ENCODE peak calls at places on chromosomes 16 and 17, in nine cellular contexts. One of them, this sample, is unnamed.

GRCh38 chr16:74190292-74190691 is 106.3 kb upstream of the PSMD7 start:
- DNase-seq in CD8-positive, alpha-beta T cell: no peak
- DNase-seq in body of pancreas: no peak
- DNase-seq in neural progenitor cell: no peak
- DNase-seq in uterus: no peak
- DNase-seq in heart right ventricle: no peak
- DNase-seq in psoas muscle: no peak
- DNase-seq in vagina: no peak
- DNase-seq in NT2/D1: no peak
- DNase-seq in this sample: no peak

GRCh38 chr16:57846078-57846697 is 43.9 kb upstream of the KIFC3 start:
- DNase-seq in NT2/D1: peak; percentile 90
- DNase-seq in body of pancreas: peak; percentile 62
- DNase-seq in heart right ventricle: no peak
- DNase-seq in uterus: no peak
- DNase-seq in psoas muscle: no peak
- DNase-seq in neural progenitor cell: peak; percentile 76
- DNase-seq in CD8-positive, alpha-beta T cell: no peak
- DNase-seq in vagina: no peak
- DNase-seq in this sample: no peak

GRCh38 chr16:84421938-84422220 is 53.5 kb downstream of the ATP2C2 start:
- DNase-seq in uterus: no peak
- DNase-seq in psoas muscle: no peak
- DNase-seq in vagina: no peak
- DNase-seq in NT2/D1: no peak
- DNase-seq in CD8-positive, alpha-beta T cell: no peak
- DNase-seq in heart right ventricle: no peak
- DNase-seq in body of pancreas: no peak
- DNase-seq in neural progenitor cell: no peak
- DNase-seq in this sample: no peak

GRCh38 chr16:21710938-21711337 is 47.2 kb downstream of the OTOA start:
- DNase-seq in NT2/D1: no peak
- DNase-seq in uterus: no peak
- DNase-seq in CD8-positive, alpha-beta T cell: no peak
- DNase-seq in body of pancreas: no peak
- DNase-seq in neural progenitor cell: no peak
- DNase-seq in psoas muscle: no peak
- DNase-seq in heart right ventricle: no peak
- DNase-seq in vagina: no peak
- DNase-seq in this sample: no peak

GRCh38 chr17:63002625-63003024 is 36.6 kb downstream of the TANC2 start:
- DNase-seq in CD8-positive, alpha-beta T cell: no peak
- DNase-seq in neural progenitor cell: no peak
- DNase-seq in psoas muscle: no peak
- DNase-seq in body of pancreas: no peak
- DNase-seq in vagina: no peak
- DNase-seq in heart right ventricle: no peak
- DNase-seq in uterus: no peak
- DNase-seq in NT2/D1: no peak
- DNase-seq in this sample: no peak

GRCh38 chr17:16352303-16352837 is 899 bp downstream of the CENPV start:
- DNase-seq in heart right ventricle: no peak
- DNase-seq in CD8-positive, alpha-beta T cell: peak; percentile 25
- DNase-seq in body of pancreas: peak; percentile 54
- DNase-seq in psoas muscle: peak; percentile 39
- DNase-seq in uterus: peak; percentile 31
- DNase-seq in NT2/D1: no peak
- DNase-seq in vagina: no peak
- DNase-seq in neural progenitor cell: peak; percentile 90
- DNase-seq in this sample: no peak

GRCh38 chr16:14399397-14400284 is 230.4 kb downstream of the PARN start:
- DNase-seq in heart right ventricle: peak; percentile 29
- DNase-seq in NT2/D1: no peak
- DNase-seq in CD8-positive, alpha-beta T cell: no peak
- DNase-seq in vagina: no peak
- DNase-seq in neural progenitor cell: peak; percentile 24
- DNase-seq in psoas muscle: peak; percentile 82
- DNase-seq in body of pancreas: no peak
- DNase-seq in uterus: no peak
- DNase-seq in this sample: peak; percentile 29

GRCh38 chr16:79632289-79632688 is 31.8 kb upstream of the MAF start:
- DNase-seq in uterus: no peak
- DNase-seq in heart right ventricle: no peak
- DNase-seq in NT2/D1: no peak
- DNase-seq in CD8-positive, alpha-beta T cell: no peak
- DNase-seq in neural progenitor cell: no peak
- DNase-seq in body of pancreas: no peak
- DNase-seq in vagina: no peak
- DNase-seq in psoas muscle: no peak
- DNase-seq in this sample: no peak

GRCh38 chr16:80570106-80570478 is 29.3 kb downstream of the DYNLRB2 start:
- DNase-seq in CD8-positive, alpha-beta T cell: no peak
- DNase-seq in psoas muscle: no peak
- DNase-seq in vagina: no peak
- DNase-seq in body of pancreas: no peak
- DNase-seq in uterus: no peak
- DNase-seq in heart right ventricle: no peak
- DNase-seq in NT2/D1: no peak
- DNase-seq in neural progenitor cell: no peak
- DNase-seq in this sample: no peak

GRCh38 chr17:80779961-80780380 is 211.7 kb upstream of the CHMP6 start:
- DNase-seq in psoas muscle: no peak
- DNase-seq in body of pancreas: no peak
- DNase-seq in vagina: no peak
- DNase-seq in CD8-positive, alpha-beta T cell: no peak
- DNase-seq in heart right ventricle: no peak
- DNase-seq in neural progenitor cell: no peak
- DNase-seq in uterus: peak; percentile 79
- DNase-seq in NT2/D1: no peak
- DNase-seq in this sample: no peak

GRCh38 chr17:77364381-77364911 is 223.7 kb downstream of the SEC14L1 start:
- DNase-seq in heart right ventricle: no peak
- DNase-seq in psoas muscle: peak; percentile 43
- DNase-seq in vagina: no peak
- DNase-seq in CD8-positive, alpha-beta T cell: no peak
- DNase-seq in uterus: no peak
- DNase-seq in body of pancreas: no peak
- DNase-seq in NT2/D1: no peak
- DNase-seq in neural progenitor cell: no peak
- DNase-seq in this sample: no peak

GRCh38 chr17:77364941-77365583 is 224.3 kb downstream of the SEC14L1 start:
- DNase-seq in heart right ventricle: no peak
- DNase-seq in NT2/D1: no peak
- DNase-seq in neural progenitor cell: no peak
- DNase-seq in CD8-positive, alpha-beta T cell: no peak
- DNase-seq in vagina: no peak
- DNase-seq in psoas muscle: no peak
- DNase-seq in uterus: no peak
- DNase-seq in body of pancreas: no peak
- DNase-seq in this sample: no peak

GRCh38 chr17:77358801-77359716 is 218.3 kb downstream of the SEC14L1 start:
- DNase-seq in vagina: no peak
- DNase-seq in heart right ventricle: no peak
- DNase-seq in psoas muscle: no peak
- DNase-seq in NT2/D1: no peak
- DNase-seq in uterus: peak; percentile 10
- DNase-seq in neural progenitor cell: no peak
- DNase-seq in CD8-positive, alpha-beta T cell: no peak
- DNase-seq in body of pancreas: no peak
- DNase-seq in this sample: peak; percentile 33

GRCh38 chr17:77363821-77364361 is 223.1 kb downstream of the SEC14L1 start:
- DNase-seq in neural progenitor cell: no peak
- DNase-seq in vagina: no peak
- DNase-seq in psoas muscle: peak; percentile 69
- DNase-seq in heart right ventricle: no peak
- DNase-seq in NT2/D1: no peak
- DNase-seq in uterus: peak; percentile 75
- DNase-seq in body of pancreas: peak; percentile 55
- DNase-seq in CD8-positive, alpha-beta T cell: peak; percentile 55
- DNase-seq in this sample: peak; percentile 63

GRCh38 chr17:77361986-77362620 is 221.3 kb downstream of the SEC14L1 start:
- DNase-seq in vagina: no peak
- DNase-seq in uterus: no peak
- DNase-seq in psoas muscle: no peak
- DNase-seq in heart right ventricle: no peak
- DNase-seq in neural progenitor cell: no peak
- DNase-seq in NT2/D1: no peak
- DNase-seq in body of pancreas: no peak
- DNase-seq in CD8-positive, alpha-beta T cell: no peak
- DNase-seq in this sample: no peak
- H3K4me1 ChIP-seq in vagina: peaks cover 55% of the 10 kb centered on the region
- H3K4me1 ChIP-seq in uterus: peaks cover 18% of the 10 kb centered on the region
- H3K4me1 ChIP-seq in psoas muscle: peaks cover 44% of the 10 kb centered on the region
- H3K4me1 ChIP-seq in heart right ventricle: peaks cover 50% of the 10 kb centered on the region
- H3K4me1 ChIP-seq in neural progenitor cell: peaks cover 14% of the 10 kb centered on the region
- H3K4me1 ChIP-seq in NT2/D1: peaks cover 23% of the 10 kb centered on the region
- H3K4me1 ChIP-seq in body of pancreas: peaks cover 37% of the 10 kb centered on the region
- H3K4me1 ChIP-seq in CD8-positive, alpha-beta T cell: peaks cover 50% of the 10 kb centered on the region
- H3K4me1 ChIP-seq in this sample: peaks cover 28% of the 10 kb centered on the region

DNA sequence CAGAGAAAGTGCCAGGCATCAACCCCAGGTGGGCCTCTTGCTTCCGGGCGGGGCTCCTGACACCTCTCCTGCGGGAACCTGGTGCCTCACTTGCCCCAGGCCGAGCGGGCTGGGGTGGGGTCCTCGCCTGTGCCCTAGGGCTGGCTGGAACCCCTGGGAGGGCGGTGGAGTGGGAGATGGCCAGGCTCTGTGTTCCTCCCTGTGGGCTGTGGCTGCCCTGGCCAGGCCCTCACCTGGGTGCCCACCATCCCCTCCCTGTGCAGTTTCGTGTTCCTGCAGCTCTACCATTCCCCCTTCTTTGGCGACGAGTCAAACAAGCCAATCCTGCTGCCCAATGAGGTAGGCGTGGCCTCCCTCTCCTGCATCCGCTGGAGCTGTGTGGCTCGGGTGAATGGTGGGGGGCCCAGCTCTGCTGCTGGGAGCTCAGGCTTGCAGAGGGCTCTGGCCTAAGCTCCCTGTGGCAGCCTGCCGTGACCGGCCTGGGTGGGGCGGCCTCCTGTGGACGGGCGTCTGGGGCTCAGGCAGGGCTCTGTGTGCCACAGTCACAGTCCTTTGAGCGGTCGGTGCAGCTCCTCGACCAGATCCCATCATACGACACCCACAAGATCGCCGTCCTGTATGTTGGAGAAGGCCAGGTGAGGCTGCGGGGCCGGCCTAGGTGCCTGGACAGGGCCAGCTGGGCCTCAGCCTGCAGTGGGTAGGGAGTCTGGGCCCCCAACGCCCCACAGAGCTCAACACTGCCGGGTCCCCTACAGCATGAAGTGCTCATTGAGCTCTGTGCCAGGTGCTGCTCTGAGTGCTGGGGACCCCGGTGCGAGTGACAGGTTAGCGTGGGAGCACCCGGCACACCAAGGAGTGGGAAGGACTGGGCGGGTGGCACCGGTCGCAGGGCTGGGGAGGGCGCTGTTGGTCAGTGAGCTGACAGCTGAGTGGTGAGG is 37.2 kb downstream of the TSC2 start:
- DNase-seq in vagina: no peak
- DNase-seq in uterus: no peak
- DNase-seq in psoas muscle: no peak
- DNase-seq in body of pancreas: no peak
- DNase-seq in heart right ventricle: no peak
- DNase-seq in NT2/D1: no peak
- DNase-seq in neural progenitor cell: no peak
- DNase-seq in CD8-positive, alpha-beta T cell: no peak
- DNase-seq in this sample: no peak
- H3K9me3 ChIP-seq in vagina: no peaks in the 10 kb centered on the region
- H3K9me3 ChIP-seq in uterus: no peaks in the 10 kb centered on the region
- H3K9me3 ChIP-seq in psoas muscle: no peaks in the 10 kb centered on the region
- H3K9me3 ChIP-seq in body of pancreas: no peaks in the 10 kb centered on the region
- H3K9me3 ChIP-seq in heart right ventricle: no peaks in the 10 kb centered on the region
- H3K9me3 ChIP-seq in NT2/D1: no peaks in the 10 kb centered on the region
- H3K9me3 ChIP-seq in neural progenitor cell: no peaks in the 10 kb centered on the region
- H3K9me3 ChIP-seq in CD8-positive, alpha-beta T cell: no peaks in the 10 kb centered on the region
- H3K9me3 ChIP-seq in this sample: no peaks in the 10 kb centered on the region

GRCh38 chr16:83117810-83118209 is 491.0 kb downstream of the CDH13 start:
- DNase-seq in uterus: no peak
- DNase-seq in psoas muscle: no peak
- DNase-seq in vagina: no peak
- DNase-seq in neural progenitor cell: no peak
- DNase-seq in body of pancreas: no peak
- DNase-seq in CD8-positive, alpha-beta T cell: no peak
- DNase-seq in NT2/D1: no peak
- DNase-seq in heart right ventricle: no peak
- DNase-seq in this sample: no peak
- H3K4me1 ChIP-seq in uterus: no peaks in the 10 kb centered on the region
- H3K4me1 ChIP-seq in psoas muscle: peaks cover 38% of the 10 kb centered on the region
- H3K4me1 ChIP-seq in vagina: no peaks in the 10 kb centered on the region
- H3K4me1 ChIP-seq in neural progenitor cell: no peaks in the 10 kb centered on the region
- H3K4me1 ChIP-seq in body of pancreas: no peaks in the 10 kb centered on the region
- H3K4me1 ChIP-seq in CD8-positive, alpha-beta T cell: no peaks in the 10 kb centered on the region
- H3K4me1 ChIP-seq in NT2/D1: peaks cover 3% of the 10 kb centered on the region
- H3K4me1 ChIP-seq in heart right ventricle: no peaks in the 10 kb centered on the region
- H3K4me1 ChIP-seq in this sample: no peaks in the 10 kb centered on the region

GRCh38 chr17:35903451-35903850 is 23.3 kb upstream of the CCL5 start:
- DNase-seq in heart right ventricle: no peak
- DNase-seq in uterus: no peak
- DNase-seq in psoas muscle: no peak
- DNase-seq in body of pancreas: no peak
- DNase-seq in neural progenitor cell: no peak
- DNase-seq in vagina: no peak
- DNase-seq in NT2/D1: no peak
- DNase-seq in CD8-positive, alpha-beta T cell: no peak
- DNase-seq in this sample: no peak

GRCh38 chr17:35909408-35909807 is 21.2 kb downstream of the RDM1 start:
- DNase-seq in CD8-positive, alpha-beta T cell: no peak
- DNase-seq in NT2/D1: no peak
- DNase-seq in heart right ventricle: no peak
- DNase-seq in vagina: no peak
- DNase-seq in uterus: no peak
- DNase-seq in body of pancreas: no peak
- DNase-seq in psoas muscle: no peak
- DNase-seq in neural progenitor cell: no peak
- DNase-seq in this sample: no peak

GRCh38 chr17:35907266-35907637 is 23.3 kb downstream of the RDM1 start:
- DNase-seq in neural progenitor cell: no peak
- DNase-seq in body of pancreas: no peak
- DNase-seq in vagina: no peak
- DNase-seq in CD8-positive, alpha-beta T cell: no peak
- DNase-seq in uterus: no peak
- DNase-seq in heart right ventricle: no peak
- DNase-seq in NT2/D1: no peak
- DNase-seq in psoas muscle: no peak
- DNase-seq in this sample: no peak

GRCh38 chr17:35906559-35907265 is 23.9 kb downstream of the RDM1 start:
- DNase-seq in heart right ventricle: no peak
- DNase-seq in body of pancreas: no peak
- DNase-seq in uterus: no peak
- DNase-seq in NT2/D1: no peak
- DNase-seq in vagina: no peak
- DNase-seq in psoas muscle: no peak
- DNase-seq in neural progenitor cell: no peak
- DNase-seq in CD8-positive, alpha-beta T cell: no peak
- DNase-seq in this sample: no peak

DNA sequence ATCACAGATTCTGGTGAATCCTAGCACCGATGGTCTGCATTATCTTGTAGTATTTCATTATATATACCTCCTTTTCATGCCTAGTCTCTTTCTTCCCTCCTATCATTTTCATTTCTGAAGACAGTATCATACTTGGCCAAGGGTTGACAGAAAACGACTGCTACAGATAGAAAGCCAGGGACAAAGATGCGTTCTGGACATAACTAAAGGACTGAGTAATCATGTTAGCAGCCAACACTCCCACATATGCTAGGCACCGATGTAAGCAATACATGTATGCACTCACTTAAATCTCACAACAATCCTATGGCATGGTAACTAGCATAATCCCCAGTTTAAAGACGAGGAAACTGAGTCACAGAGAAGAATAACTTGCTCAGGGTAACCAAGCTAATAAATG is 22.9 kb downstream of the RDM1 start:
- DNase-seq in body of pancreas: no peak
- DNase-seq in heart right ventricle: no peak
- DNase-seq in neural progenitor cell: no peak
- DNase-seq in NT2/D1: no peak
- DNase-seq in vagina: no peak
- DNase-seq in uterus: no peak
- DNase-seq in psoas muscle: no peak
- DNase-seq in CD8-positive, alpha-beta T cell: no peak
- DNase-seq in this sample: no peak
- H3K9me3 ChIP-seq in body of pancreas: no peaks in the 10 kb centered on the region
- H3K9me3 ChIP-seq in heart right ventricle: no peaks in the 10 kb centered on the region
- H3K9me3 ChIP-seq in neural progenitor cell: no peaks in the 10 kb centered on the region
- H3K9me3 ChIP-seq in NT2/D1: no peaks in the 10 kb centered on the region
- H3K9me3 ChIP-seq in vagina: no peaks in the 10 kb centered on the region
- H3K9me3 ChIP-seq in uterus: no peaks in the 10 kb centered on the region
- H3K9me3 ChIP-seq in psoas muscle: no peaks in the 10 kb centered on the region
- H3K9me3 ChIP-seq in CD8-positive, alpha-beta T cell: no peaks in the 10 kb centered on the region
- H3K9me3 ChIP-seq in this sample: no peaks in the 10 kb centered on the region

This sample was measured in ascending aorta.